ENCODE peak calls at places on chromosomes 6 and 20, in four cellular contexts. K, F, L and J are unnamed samples.
A peak's percentile ranks its signal among the peaks of the same experiment; 100 is the strongest.

GRCh38 chr6:62400521-62401259 is 114.7 kb upstream of the KHDRBS2 start:
- DNase-seq in K (no peak), F (no peak), L (no peak), J (no peak)

GRCh38 chr20:63829598-63829942 is 1.5 kb downstream of the ZBTB46 start:
- DNase-seq in K (peak; percentile 26), F (no peak), L (no peak), J (no peak)

GRCh38 chr20:15487682-15488081 is 1085.6 kb downstream of the KIF16B start:
- DNase-seq in K (no peak), F (no peak), L (no peak), J (no peak)

GRCh38 chr6:132304891-132305305 is 96.4 kb downstream of the MOXD1 start:
- DNase-seq in K (peak; percentile 60), F (no peak), L (no peak), J (no peak)

GRCh38 chr6:79574636-79575035 is 37.4 kb upstream of the LCA5 start:
- DNase-seq in K (peak; percentile 56), F (no peak), L (no peak), J (peak; percentile 41)

GRCh38 chr6:139391709-139392108 is 17.3 kb upstream of the CITED2 start:
- DNase-seq in K (no peak), F (no peak), L (no peak), J (no peak)

GRCh38 chr6:148166339-148166949 is 176.2 kb upstream of the SASH1 start:
- DNase-seq in K (peak; percentile 81), F (no peak), L (peak; percentile 27), J (peak; percentile 71)

GRCh38 chr6:111987295-111987694 is 66.6 kb upstream of the CCN6 start:
- DNase-seq in K (no peak), F (no peak), L (no peak), J (peak; percentile 76)

GRCh38 chr6:170260686-170261085 is 30.2 kb downstream of the DLL1 start:
- DNase-seq in K (no peak), F (no peak), L (no peak), J (no peak)

GRCh38 chr20:1862665-1863059 is 32.5 kb upstream of the SIRPA start:
- DNase-seq in K (no peak), F (no peak), L (no peak), J (no peak)

GRCh38 chr6:71544028-71544427 is 255.4 kb downstream of the OGFRL1 start:
- DNase-seq in K (no peak), F (no peak), L (no peak), J (no peak)

DNA sequence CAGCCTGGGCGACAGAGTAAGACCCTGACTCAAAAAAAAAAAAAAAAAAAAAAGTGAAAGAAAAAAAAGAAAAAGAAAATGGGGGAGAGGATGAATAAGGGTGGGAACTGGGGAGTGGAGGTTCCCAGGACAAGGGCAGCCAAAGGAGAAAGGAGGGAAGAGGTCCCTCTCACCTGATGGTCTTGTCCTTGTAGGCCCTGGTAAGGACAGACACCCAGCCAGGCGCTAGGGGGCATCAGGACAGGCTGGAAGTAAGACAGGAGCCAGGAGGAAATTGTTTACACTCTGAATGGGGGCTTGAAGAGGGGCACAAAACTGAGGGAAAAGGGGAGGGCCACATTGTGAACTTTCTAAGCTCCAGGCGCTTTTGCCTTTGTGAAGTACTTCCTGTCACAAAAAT is 2.3 kb upstream of the ALDH5A1 start:
- DNase-seq in K (no peak), F (peak; percentile 39), L (peak; percentile 26), J (no peak)
- TF ChIP-seq CTCF in K (peak; percentile 40), F (no peak), L (no peak), J (no peak)

GRCh38 chr6:107868867-107869611 is 44.9 kb upstream of the SCML4 start:
- DNase-seq in K (no peak), F (no peak), L (peak; percentile 15), J (no peak)

GRCh38 chr6:107871981-107872380 is 47.9 kb upstream of the SCML4 start:
- DNase-seq in K (peak; percentile 42), F (no peak), L (no peak), J (no peak)

GRCh38 chr6:107870379-107870778 is 46.3 kb upstream of the SCML4 start:
- DNase-seq in K (peak; percentile 27), F (no peak), L (peak; percentile 8), J (peak; percentile 28)

GRCh38 chr6:107867302-107867615 is 43.1 kb upstream of the SCML4 start:
- DNase-seq in K (no peak), F (no peak), L (no peak), J (no peak)

GRCh38 chr6:107869871-107870270 is 45.8 kb upstream of the SCML4 start:
- DNase-seq in K (no peak), F (no peak), L (no peak), J (no peak)
- TF ChIP-seq CTCF in K (no peak), F (no peak), L (no peak), J (no peak)

GRCh38 chr6:41901882-41902519 is 6.8 kb upstream of the USP49 start:
- DNase-seq in K (peak; percentile 39), F (peak; percentile 25), L (peak; percentile 33), J (peak; percentile 45)
- TF ChIP-seq CTCF in K (peak; percentile 46), F (no peak), L (peak; percentile 44), J (peak; percentile 19)

GRCh38 chr20:38131588-38132121 is 33.4 kb downstream of the TGM2 start:
- DNase-seq in K (no peak), F (no peak), L (no peak), J (peak; percentile 20)
- TF ChIP-seq CTCF in K (no peak), F (no peak), L (no peak), J (no peak)

GRCh38 chr20:20517296-20517695 is 149.4 kb downstream of the INSM1 start:
- DNase-seq in K (no peak), F (no peak), L (no peak), J (no peak)

GRCh38 chr20:20518263-20518662 is 150.4 kb downstream of the INSM1 start:
- DNase-seq in K (no peak), F (no peak), L (no peak), J (no peak)

GRCh38 chr20:20519269-20519668 is 151.4 kb downstream of the INSM1 start:
- DNase-seq in K (no peak), F (no peak), L (no peak), J (no peak)

GRCh38 chr20:20513720-20514119 is 145.8 kb downstream of the INSM1 start:
- DNase-seq in K (no peak), F (no peak), L (no peak), J (no peak)
- TF ChIP-seq CTCF in K (no peak), F (no peak), L (no peak), J (no peak)

GRCh38 chr6:130749402-130749801 is 77.8 kb upstream of the SMLR1 start:
- DNase-seq in K (no peak), F (no peak), L (no peak), J (peak; percentile 6)
- TF ChIP-seq CTCF in K (no peak), F (no peak), L (no peak), J (no peak)

GRCh38 chr6:158536891-158537798 is 22.7 kb upstream of the TMEM181 start:
- DNase-seq in K (peak; percentile 15), F (peak; percentile 82), L (peak; percentile 59), J (peak; percentile 50)
- TF ChIP-seq CTCF in K (no peak), F (no peak), L (no peak), J (no peak)